ENCODE peak calls at places on chromosomes 13 and 19, in ten cellular contexts. C is stomach, Y is SK-N-SH, E is tibial nerve, P is sigmoid colon, Q is A549, G is H1, D is ovary, A is esophagus muscularis mucosa, M is suprapubic skin. I is an unnamed sample.

GRCh38 chr13:71378992-71379905 is 487.8 kb downstream of the DACH1 start:
- DNase-seq in C (no peak), Y (no peak), E (no peak), P (no peak), Q (no peak), G (no peak), D (no peak), A (no peak), M (no peak), I (no peak)

GRCh38 chr13:28719656-28720055 is 886 bp upstream of the SLC46A3 start:
- DNase-seq in C (no peak), Y (no peak), E (no peak), P (no peak), Q (no peak), G (no peak), D (no peak), A (no peak), M (no peak), I (no peak)

GRCh38 chr13:106566682-106567420 is 1.1 kb downstream of the ARGLU1 start:
- DNase-seq in C (peak; percentile 63), Y (peak; percentile 79), E (peak; percentile 64), P (peak; percentile 75), Q (peak; percentile 35), G (no peak), D (no peak), A (peak; percentile 95), M (no peak), I (peak; percentile 69)

GRCh38 chr13:97256343-97256783 is 34.2 kb downstream of the MBNL2 start:
- DNase-seq in C (no peak), Y (no peak), E (no peak), P (no peak), Q (peak; percentile 64), G (no peak), D (no peak), A (no peak), M (no peak), I (no peak)

GRCh38 chr19:38679839-38680238 is 32.4 kb downstream of the ACTN4 start:
- DNase-seq in C (no peak), Y (no peak), E (no peak), P (no peak), Q (no peak), G (no peak), D (no peak), A (no peak), M (no peak), I (no peak)

GRCh38 chr19:2619076-2619475 is 83.4 kb downstream of the GNG7 start:
- DNase-seq in C (no peak), Y (no peak), E (no peak), P (no peak), Q (no peak), G (no peak), D (no peak), A (no peak), M (no peak), I (no peak)

GRCh38 chr19:19822148-19822429 is 539 bp upstream of the ZNF506 start:
- DNase-seq in C (no peak), Y (peak; percentile 17), E (no peak), P (peak; percentile 70), Q (no peak), G (no peak), D (peak; percentile 33), A (no peak), M (no peak), I (peak; percentile 10)

GRCh38 chr13:63700366-63700765 is 2284.7 kb upstream of the PCDH20 start:
- DNase-seq in C (no peak), Y (no peak), E (no peak), P (no peak), Q (no peak), G (no peak), D (no peak), A (no peak), M (no peak), I (no peak)

GRCh38 chr13:108272333-108272732 is 2.8 kb downstream of the TNFSF13B start:
- DNase-seq in C (no peak), Y (no peak), E (no peak), P (no peak), Q (no peak), G (no peak), D (no peak), A (no peak), M (no peak), I (no peak)

GRCh38 chr19:40284251-40284500 is 969 bp downstream of the AKT2 start:
- DNase-seq in C (no peak), Y (no peak), E (no peak), P (no peak), Q (no peak), G (no peak), D (no peak), A (no peak), M (no peak), I (no peak)

GRCh38 chr19:46533085-46534081 is 37.7 kb upstream of the PNMA8B start:
- DNase-seq in C (no peak), Y (peak; percentile 77), E (no peak), P (peak; percentile 45), Q (no peak), G (peak; percentile 63), D (no peak), A (no peak), M (no peak), I (no peak)

GRCh38 chr13:43003729-43004128 is 11.7 kb upstream of the EPSTI1 start:
- DNase-seq in C (no peak), Y (no peak), E (no peak), P (no peak), Q (no peak), G (no peak), D (no peak), A (no peak), M (no peak), I (no peak)

GRCh38 chr13:43006893-43007631 is 15.0 kb upstream of the EPSTI1 start:
- DNase-seq in C (no peak), Y (no peak), E (no peak), P (no peak), Q (no peak), G (no peak), D (no peak), A (no peak), M (no peak), I (no peak)

GRCh38 chr13:27359203-27359821 is 65.1 kb upstream of the GTF3A start:
- DNase-seq in C (peak; percentile 71), Y (peak; percentile 78), E (peak; percentile 67), P (peak; percentile 83), Q (peak; percentile 53), G (no peak), D (peak; percentile 71), A (no peak), M (no peak), I (peak; percentile 79)

GRCh38 chr19:44851427-44851826 is 5.3 kb downstream of the NECTIN2 start:
- DNase-seq in C (no peak), Y (no peak), E (no peak), P (no peak), Q (no peak), G (no peak), D (no peak), A (no peak), M (no peak), I (no peak)

GRCh38 chr13:97272526-97272925 is 50.4 kb downstream of the MBNL2 start:
- DNase-seq in C (no peak), Y (no peak), E (no peak), P (no peak), Q (no peak), G (no peak), D (no peak), A (no peak), M (no peak), I (no peak)

DNA sequence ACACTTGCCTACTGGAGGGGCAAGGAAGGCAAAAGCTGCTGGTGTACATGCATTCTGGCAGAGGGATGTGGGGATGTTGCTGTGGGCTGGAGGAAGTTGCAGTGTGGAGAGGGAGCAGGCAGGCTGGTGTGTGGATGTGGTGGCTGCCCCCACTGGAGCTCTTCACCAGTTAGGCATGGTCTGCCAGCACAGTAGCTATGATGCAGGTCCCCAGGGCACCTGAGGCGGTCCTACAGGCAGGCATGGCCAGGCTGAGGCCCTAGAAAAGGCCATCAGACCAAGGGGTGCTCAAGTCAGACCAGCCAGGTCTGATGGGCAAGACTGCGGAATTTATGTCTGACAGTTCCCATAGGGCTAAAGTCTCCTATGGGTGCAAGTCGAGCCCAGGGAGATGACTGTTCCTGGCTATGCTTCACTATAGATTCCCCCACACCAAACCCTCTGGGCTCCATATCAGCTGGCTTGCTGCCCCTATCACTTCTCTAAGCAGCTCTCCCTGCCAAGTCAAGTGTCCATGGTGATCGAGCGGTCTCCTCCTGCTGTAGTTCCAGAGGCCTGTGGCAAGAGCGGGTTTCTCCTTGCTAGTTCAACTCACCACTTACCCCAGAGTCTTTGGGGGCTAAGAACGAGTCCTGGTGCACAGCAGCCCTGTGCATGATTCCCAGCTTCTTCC is 473.1 kb downstream of the TDRD3 start:
- DNase-seq in C (no peak), Y (no peak), E (no peak), P (no peak), Q (no peak), G (no peak), D (no peak), A (no peak), M (no peak), I (no peak)
- H3K4me3 ChIP-seq in C (no peak overlapping the region), Y (no peak overlapping the region), E (no peak overlapping the region), P (no peak overlapping the region), Q (no peak overlapping the region), G (no peak overlapping the region), D (no peak overlapping the region), A (no peak overlapping the region), M (no peak overlapping the region), I (no peak overlapping the region)

DNA sequence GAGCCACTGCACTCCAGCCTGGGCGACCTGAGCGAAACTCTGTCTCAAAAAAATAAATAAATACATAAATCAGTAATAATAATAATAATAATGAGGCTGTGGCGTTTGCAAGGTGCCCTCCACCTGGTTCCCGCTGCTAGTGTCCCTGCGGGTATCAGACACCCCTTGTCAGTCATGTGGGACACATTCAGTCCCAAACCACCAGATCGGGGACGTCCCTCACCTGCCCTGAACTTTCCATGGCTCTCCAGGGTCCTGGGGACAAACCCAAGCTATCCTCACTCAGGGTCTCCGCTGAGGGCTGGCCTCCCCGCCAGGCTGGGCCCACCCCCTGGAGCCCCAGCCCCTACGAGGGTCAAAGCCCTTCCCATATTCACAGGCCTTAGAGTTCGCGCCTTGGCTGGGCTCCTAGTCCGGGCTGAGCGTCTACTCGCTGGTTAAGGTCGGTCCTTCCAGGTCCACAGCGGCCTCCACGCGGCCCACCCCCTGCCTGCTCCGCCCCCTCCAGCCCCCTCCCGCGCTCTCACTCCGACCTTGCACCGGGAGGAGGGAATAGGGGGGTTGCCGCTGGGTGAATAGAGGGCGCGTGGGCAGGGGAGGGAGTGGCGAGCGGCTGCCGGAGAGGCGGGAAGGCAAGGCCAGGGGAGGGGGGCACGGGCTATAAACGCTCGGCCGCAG is 349 bp upstream of the KISS1R start:
- DNase-seq in C (no peak), Y (peak; percentile 71), E (no peak), P (no peak), Q (no peak), G (peak; percentile 79), D (no peak), A (no peak), M (no peak), I (no peak)
- TF ChIP-seq EP300 in C (no peak), Y (no peak), E (no peak), P (no peak), Q (no peak), G (no peak), D (no peak), A (no peak), M (no peak), I (no peak)

GRCh38 chr19:18304496-18305312 is 18.2 kb downstream of the LSM4 start:
- DNase-seq in C (peak; percentile 80), Y (peak; percentile 92), E (peak; percentile 81), P (peak; percentile 94), Q (no peak), G (no peak), D (peak; percentile 89), A (peak; percentile 96), M (peak; percentile 94), I (peak; percentile 75)
- H3K4me3 ChIP-seq in C (peak overlapping the region; percentile 34), Y (peak overlapping the region; percentile 60), E (peak overlapping the region; percentile 41), P (peak overlapping the region; percentile 33), Q (peak overlapping the region; percentile 34), G (peak overlapping the region; percentile 34), D (peak overlapping the region; percentile 40), A (peak overlapping the region; percentile 47), M (peak overlapping the region; percentile 46), I (peak overlapping the region; percentile 47)

GRCh38 chr19:49042177-49042576 is 1.5 kb upstream of the CGB5 start:
- DNase-seq in C (no peak), Y (no peak), E (no peak), P (no peak), Q (no peak), G (no peak), D (no peak), A (no peak), M (no peak), I (no peak)
- TF ChIP-seq EP300 in C (no peak), Y (no peak), E (no peak), P (no peak), Q (no peak), G (no peak), D (no peak), A (no peak), M (no peak), I (no peak)